ENCODE peak calls at places on chromosomes 4 and X, in eight cellular contexts. X is tibial artery; M is GM23248; E is SK-N-MC; Q is left lung; O is heart left ventricle; L is CD8-positive, alpha-beta T cell; Z is effector memory CD4-positive, alpha-beta T cell. P is an unnamed sample.

GRCh38 chrX:101550825-101551767 is 749 bp downstream of the ARMCX1 start:
- DNase-seq in Q (peak), Z (no peak), M (peak), O (peak), E (no peak), L (no peak), X (peak), P (no peak)

GRCh38 chrX:10014462-10015373 is 47.6 kb downstream of the CLDN34 start:
- DNase-seq in Q (peak), E (no peak), L (peak), O (peak), X (peak), M (peak), Z (peak), P (peak)

GRCh38 chrX:926070-926469 is 286.4 kb downstream of the CRLF2 start:
- DNase-seq in X (peak), O (no peak), Z (no peak), L (no peak), E (no peak), M (no peak), Q (no peak), P (no peak)

GRCh38 chr4:189126040-189126439 is 814.6 kb upstream of the FRG1 start:
- DNase-seq in O (no peak), Z (no peak), L (no peak), E (no peak), M (no peak), X (no peak), Q (no peak), P (no peak)

GRCh38 chr4:99863804-99864203 is 30.4 kb downstream of the LAMTOR3 start:
- DNase-seq in Q (no peak), E (no peak), L (no peak), Z (no peak), O (no peak), X (no peak), M (peak), P (no peak)

GRCh38 chrX:53547668-53548067 is 113.5 kb upstream of the HSD17B10 start:
- DNase-seq in X (no peak), Q (no peak), O (no peak), L (no peak), E (no peak), Z (no peak), M (no peak), P (no peak)

GRCh38 chrX:130393451-130394074 is 8.1 kb upstream of the GPR119 start:
- DNase-seq in E (peak), M (peak), Q (no peak), L (no peak), X (no peak), Z (no peak), O (peak), P (peak)

GRCh38 chr4:153725070-153725810 is 34.6 kb downstream of the RNF175 start:
- DNase-seq in M (no peak), E (no peak), Z (no peak), L (no peak), O (no peak), X (no peak), Q (no peak), P (no peak)

GRCh38 chr4:38310446-38311043 is 350.3 kb downstream of the PTTG2 start:
- DNase-seq in M (peak), Z (peak), Q (no peak), O (no peak), E (no peak), L (peak), X (no peak), P (no peak)

GRCh38 chr4:187172340-187172761 is 448.7 kb upstream of the FAT1 start:
- DNase-seq in M (peak), Q (no peak), Z (no peak), X (no peak), L (no peak), E (no peak), O (no peak), P (no peak)

GRCh38 chr4:38914859-38915258 is 47.3 kb downstream of the FAM114A1 start:
- DNase-seq in Z (no peak), Q (no peak), L (no peak), X (no peak), M (no peak), E (no peak), O (no peak), P (no peak)

GRCh38 chr4:152643153-152644035 is 36.4 kb downstream of the TMEM154 start:
- DNase-seq in Q (no peak), O (no peak), M (no peak), E (no peak), Z (no peak), L (no peak), X (no peak), P (no peak)

GRCh38 chrX:39725928-39726619 is 371.7 kb downstream of the BCOR start:
- DNase-seq in Q (no peak), L (no peak), M (peak), X (no peak), O (no peak), E (peak), Z (no peak), P (no peak)

DNA sequence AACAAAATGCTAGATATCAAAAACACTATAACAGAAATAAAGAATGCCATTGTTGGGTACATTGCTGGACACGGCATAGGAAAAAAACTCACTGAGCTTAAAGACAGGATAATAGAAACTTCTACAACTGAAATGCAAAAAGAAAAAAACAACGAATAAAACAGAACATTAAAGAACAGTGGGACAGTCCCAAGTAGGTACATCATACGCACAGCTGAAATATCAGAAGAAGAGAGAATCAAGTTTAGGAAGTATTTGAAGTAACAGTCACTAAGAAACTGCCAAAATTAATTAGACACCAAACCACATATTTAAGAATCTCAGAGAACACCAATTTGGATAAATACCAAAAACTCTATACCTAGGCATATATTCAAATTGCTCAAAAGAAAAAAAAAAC is 19.2 kb downstream of the RAB28 start:
- DNase-seq in E (no peak), M (no peak), Q (no peak), L (no peak), O (no peak), Z (no peak), X (no peak), P (no peak)
- H3K27ac ChIP-seq in E (no peak), M (no peak), Q (no peak), L (no peak), O (no peak), Z (no peak), X (no peak), P (no peak)

GRCh38 chr4:61740950-61741638 is 541.0 kb downstream of the ADGRL3 start:
- DNase-seq in E (no peak), O (peak), Q (no peak), L (no peak), X (no peak), Z (no peak), M (no peak), P (no peak)
- H3K27ac ChIP-seq in E (no peak), O (no peak), Q (no peak), L (no peak), X (peak), Z (no peak), M (no peak), P (no peak)

GRCh38 chr4:80732010-80732409 is 298.5 kb upstream of the BMP3 start:
- DNase-seq in Q (no peak), M (peak), O (no peak), L (no peak), X (no peak), E (no peak), Z (no peak), P (no peak)
- H3K27ac ChIP-seq in Q (no peak), M (no peak), O (no peak), L (no peak), X (no peak), E (no peak), Z (no peak), P (no peak)

GRCh38 chr4:48896845-48897244 is 9.7 kb downstream of the OCIAD2 start:
- DNase-seq in L (no peak), Q (no peak), X (no peak), M (no peak), Z (no peak), O (no peak), E (no peak), P (no peak)

GRCh38 chr4:48899950-48900349 is 6.6 kb downstream of the OCIAD2 start:
- DNase-seq in Z (no peak), O (no peak), M (no peak), Q (no peak), L (no peak), E (no peak), X (no peak), P (no peak)

GRCh38 chr4:48901196-48901595 is 5.4 kb downstream of the OCIAD2 start:
- DNase-seq in L (no peak), Q (no peak), E (no peak), O (no peak), X (no peak), M (no peak), Z (no peak), P (no peak)

GRCh38 chr4:48898733-48899431 is 7.7 kb downstream of the OCIAD2 start:
- DNase-seq in O (no peak), E (no peak), L (no peak), X (no peak), Z (no peak), Q (no peak), M (no peak), P (no peak)

GRCh38 chr4:48899432-48899749 is 7.2 kb downstream of the OCIAD2 start:
- DNase-seq in O (no peak), Z (no peak), X (no peak), Q (no peak), L (no peak), M (no peak), E (no peak), P (no peak)
- H3K27ac ChIP-seq in O (no peak), Z (no peak), X (no peak), Q (no peak), L (no peak), M (no peak), E (peak), P (peak)

DNA sequence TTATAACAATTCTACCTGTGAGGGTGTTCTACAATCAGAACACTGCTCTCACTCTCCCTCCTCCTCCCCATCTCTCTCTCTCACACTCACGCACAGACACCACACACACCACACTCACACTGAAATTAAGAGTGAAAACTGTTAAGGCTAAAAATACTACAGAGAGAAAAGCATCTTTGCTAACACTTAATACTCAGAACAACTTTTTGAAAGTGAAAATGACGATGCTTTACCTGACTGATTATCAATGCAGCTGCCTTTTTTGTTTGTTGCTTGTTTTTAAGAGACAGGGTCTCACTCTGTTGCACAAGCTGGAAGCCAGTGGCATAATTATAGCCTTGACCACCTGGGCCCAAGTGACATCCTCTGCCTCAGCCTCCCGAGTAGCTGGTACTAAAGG is 222.4 kb downstream of the APBB2 start:
- DNase-seq in L (no peak), O (no peak), Z (no peak), E (no peak), X (no peak), M (no peak), Q (no peak), P (no peak)
- H3K27ac ChIP-seq in L (no peak), O (no peak), Z (no peak), E (no peak), X (peak), M (peak), Q (no peak), P (peak)

GRCh38 chrX:13794417-13794816 is 22.5 kb downstream of the GPM6B start:
- DNase-seq in O (no peak), E (no peak), Q (no peak), Z (no peak), L (no peak), X (no peak), M (no peak), P (no peak)

GRCh38 chrX:13790206-13791131 is 26.4 kb downstream of the GPM6B start:
- DNase-seq in O (no peak), E (no peak), M (no peak), Z (no peak), X (no peak), Q (no peak), L (no peak), P (no peak)

GRCh38 chrX:13791559-13791958 is 25.3 kb downstream of the GPM6B start:
- DNase-seq in Q (no peak), X (no peak), O (no peak), M (no peak), E (no peak), Z (no peak), L (no peak), P (no peak)

GRCh38 chrX:13793897-13794296 is 23.0 kb downstream of the GPM6B start:
- DNase-seq in L (no peak), E (no peak), Q (no peak), X (no peak), O (no peak), Z (no peak), M (no peak), P (no peak)

GRCh38 chrX:13791145-13791544 is 25.7 kb downstream of the GPM6B start:
- DNase-seq in X (no peak), Z (no peak), M (no peak), E (no peak), L (no peak), Q (no peak), O (no peak), P (no peak)
- H3K27ac ChIP-seq in X (peak), Z (no peak), M (no peak), E (no peak), L (no peak), Q (no peak), O (no peak), P (no peak)